ENCODE peak calls at places on chromosomes 5 and 9, in four cellular contexts. I is substantia nigra; P is CD8-positive, alpha-beta memory T cell; M is astrocyte. A is an unnamed sample.

GRCh38 chr5:177507165-177507564 is 2.5 kb downstream of the DOK3 start:
- DNase-seq in I (no peak), P (no peak), M (no peak), A (no peak)

GRCh38 chr9:132059351-132059750 is 20.3 kb downstream of the MED27 start:
- DNase-seq in I (no peak), P (no peak), M (no peak), A (no peak)

GRCh38 chr5:136584474-136584873 is 219.1 kb upstream of the TRPC7 start:
- DNase-seq in I (no peak), P (no peak), M (no peak), A (no peak)

GRCh38 chr9:126528967-126529366 is 84.8 kb upstream of the LMX1B start:
- DNase-seq in I (no peak), P (no peak), M (no peak), A (no peak)

GRCh38 chr5:112686675-112687074 is 51.0 kb upstream of the APC start:
- DNase-seq in I (no peak), P (no peak), M (no peak), A (no peak)

GRCh38 chr9:20391208-20391607 is 231.1 kb downstream of the MLLT3 start:
- DNase-seq in I (no peak), P (no peak), M (no peak), A (no peak)

GRCh38 chr9:134661791-134662142 is 20.2 kb downstream of the COL5A1 start:
- DNase-seq in I (no peak), P (no peak), M (peak; percentile 78), A (no peak)

GRCh38 chr5:140966293-140967225 is at the start of gene PCDHAC2:
- DNase-seq in I (no peak), P (no peak), M (peak; percentile 2), A (no peak)

GRCh38 chr5:157648275-157648990 is 3.8 kb downstream of the SOX30 start:
- DNase-seq in I (no peak), P (no peak), M (peak; percentile 54), A (no peak)

GRCh38 chr9:92492781-92493401 is 10.6 kb upstream of the ASPN start:
- DNase-seq in I (no peak), P (no peak), M (no peak), A (no peak)

GRCh38 chr5:108418172-108418571 is 36.3 kb upstream of the FBXL17 start:
- DNase-seq in I (peak; percentile 67), P (no peak), M (no peak), A (peak; percentile 71)

GRCh38 chr9:130327070-130327780 is 61.7 kb downstream of the HMCN2 start:
- DNase-seq in I (no peak), P (no peak), M (no peak), A (no peak)

GRCh38 chr9:81530846-81531245 is 158.5 kb downstream of the TLE1 start:
- DNase-seq in I (no peak), P (no peak), M (no peak), A (no peak)

GRCh38 chr9:101326501-101326900 is 58.3 kb downstream of the BAAT start:
- DNase-seq in I (no peak), P (no peak), M (peak; percentile 3), A (no peak)

GRCh38 chr9:126628146-126628545 is 14.4 kb downstream of the LMX1B start:
- DNase-seq in I (no peak), P (no peak), M (no peak), A (no peak)

GRCh38 chr9:96567203-96567700 is 52.4 kb downstream of the CDC14B start:
- DNase-seq in I (no peak), P (no peak), M (no peak), A (no peak)

GRCh38 chr5:74648835-74649286 is 8.3 kb upstream of the ENC1 start:
- DNase-seq in I (no peak), P (no peak), M (peak; percentile 56), A (no peak)

GRCh38 chr5:123007292-123007691 is 29.2 kb downstream of the PPIC start:
- DNase-seq in I (no peak), P (no peak), M (peak; percentile 48), A (no peak)

GRCh38 chr5:175823731-175824525 is 47.5 kb upstream of the CPLX2 start:
- DNase-seq in I (no peak), P (no peak), M (no peak), A (no peak)

GRCh38 chr9:123339666-123340414 is 16.2 kb upstream of the CRB2 start:
- DNase-seq in I (no peak), P (no peak), M (peak; percentile 33), A (no peak)

GRCh38 chr5:2224689-2225088 is 342.0 kb upstream of the IRX4 start:
- DNase-seq in I (no peak), P (no peak), M (no peak), A (no peak)

GRCh38 chr5:7214906-7215416 is 181.0 kb upstream of the ADCY2 start:
- DNase-seq in I (no peak), P (no peak), M (no peak), A (no peak)

GRCh38 chr9:124231095-124231743 is 26.5 kb upstream of the NEK6 start:
- DNase-seq in I (no peak), P (no peak), M (no peak), A (no peak)

GRCh38 chr5:55151923-55152842 is 7.8 kb upstream of the GPX8 start:
- DNase-seq in I (no peak), P (no peak), M (peak; percentile 67), A (no peak)

GRCh38 chr5:166373817-166374216 is 1917.6 kb upstream of the WWC1 start:
- DNase-seq in I (no peak), P (no peak), M (no peak), A (no peak)

GRCh38 chr5:17374973-17375844 is 122.8 kb upstream of the TAF11L2 start:
- DNase-seq in I (no peak), P (no peak), M (peak; percentile 53), A (no peak)

GRCh38 chr9:133048595-133048994 is 13.2 kb upstream of the CEL start:
- DNase-seq in I (peak; percentile 20), P (no peak), M (no peak), A (no peak)

GRCh38 chr5:75156585-75156984 is 80.1 kb downstream of the ANKRD31 start:
- DNase-seq in I (no peak), P (no peak), M (no peak), A (no peak)

GRCh38 chr9:16023466-16023865 is 470.6 kb downstream of the CCDC171 start:
- DNase-seq in I (no peak), P (no peak), M (peak; percentile 92), A (no peak)

GRCh38 chr5:64876203-64876602 is 107.5 kb downstream of the CWC27 start:
- DNase-seq in I (no peak), P (no peak), M (no peak), A (no peak)

GRCh38 chr5:142847898-142848790 is 78.0 kb downstream of the ARHGAP26 start:
- DNase-seq in I (no peak), P (no peak), M (peak; percentile 62), A (no peak)

GRCh38 chr5:573206-573605 is 38.9 kb upstream of the CEP72 start:
- DNase-seq in I (no peak), P (no peak), M (no peak), A (no peak)

GRCh38 chr5:573976-574375 is 38.2 kb upstream of the CEP72 start:
- DNase-seq in I (no peak), P (no peak), M (no peak), A (no peak)

GRCh38 chr5:572398-573019 is 39.6 kb upstream of the CEP72 start:
- DNase-seq in I (no peak), P (no peak), M (no peak), A (no peak)

GRCh38 chr5:575636-576035 is 36.5 kb upstream of the CEP72 start:
- DNase-seq in I (no peak), P (no peak), M (no peak), A (no peak)

GRCh38 chr5:574906-575305 is 37.2 kb upstream of the CEP72 start:
- DNase-seq in I (no peak), P (no peak), M (no peak), A (no peak)
- H3K27ac ChIP-seq in I (no peak overlapping the region), P (no peak overlapping the region), M (no peak overlapping the region), A (no peak overlapping the region)

GRCh38 chr9:113879318-113879717 is 3.2 kb downstream of the ZNF618 start:
- DNase-seq in I (no peak), P (no peak), M (no peak), A (no peak)

GRCh38 chr9:113873926-113874325 is 2.2 kb upstream of the ZNF618 start:
- DNase-seq in I (no peak), P (no peak), M (no peak), A (no peak)

GRCh38 chr9:113875917-113876805 is at the start of gene ZNF618:
- DNase-seq in I (no peak), P (no peak), M (no peak), A (peak; percentile 15)

GRCh38 chr9:113875420-113875916 is 641 bp upstream of the ZNF618 start:
- DNase-seq in I (no peak), P (no peak), M (no peak), A (no peak)

DNA sequence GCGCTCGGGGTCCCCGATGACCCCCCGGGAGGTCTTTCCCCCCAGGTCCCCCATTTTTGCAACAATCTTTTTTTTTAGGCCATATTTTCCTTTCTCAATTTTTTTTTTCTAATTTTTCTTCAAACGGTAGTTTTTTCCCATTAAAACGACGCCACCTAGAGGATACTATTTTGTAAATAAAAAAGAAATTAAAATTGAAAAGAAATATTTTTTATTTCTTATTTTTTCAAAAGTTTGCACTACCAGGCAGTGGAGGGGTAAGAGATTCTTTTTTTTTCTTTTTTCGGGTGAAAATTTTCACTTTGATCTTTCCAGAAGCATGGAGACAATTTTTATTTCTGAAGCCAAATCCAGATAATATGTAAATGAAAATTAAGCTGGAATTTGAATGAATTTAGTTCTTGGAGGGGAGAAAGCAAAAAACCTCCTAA is 712 bp downstream of the ZNF618 start:
- DNase-seq in I (no peak), P (no peak), M (no peak), A (no peak)
- H3K27ac ChIP-seq in I (no peak overlapping the region), P (no peak overlapping the region), M (peak overlapping the region; percentile 41), A (no peak overlapping the region)

GRCh38 chr5:87229780-87230179 is 37.9 kb upstream of the RASA1 start:
- DNase-seq in I (no peak), P (no peak), M (peak; percentile 33), A (no peak)
- H3K27ac ChIP-seq in I (no peak overlapping the region), P (no peak overlapping the region), M (no peak overlapping the region), A (no peak overlapping the region)

GRCh38 chr9:115167175-115167574 is 49.2 kb upstream of the TNC start:
- DNase-seq in I (no peak), P (no peak), M (peak; percentile 87), A (no peak)

GRCh38 chr9:115172105-115172504 is 54.1 kb upstream of the TNC start:
- DNase-seq in I (no peak), P (no peak), M (no peak), A (no peak)

GRCh38 chr9:115165233-115165632 is 47.3 kb upstream of the TNC start:
- DNase-seq in I (no peak), P (no peak), M (no peak), A (no peak)

GRCh38 chr9:115169003-115169402 is 51.0 kb upstream of the TNC start:
- DNase-seq in I (no peak), P (no peak), M (no peak), A (no peak)

GRCh38 chr9:115170674-115171073 is 52.7 kb upstream of the TNC start:
- DNase-seq in I (no peak), P (no peak), M (peak; percentile 55), A (no peak)
- H3K27ac ChIP-seq in I (no peak overlapping the region), P (no peak overlapping the region), M (no peak overlapping the region), A (no peak overlapping the region)

A was measured in caudate nucleus.